ENCODE peak calls at places on chromosomes 5 and 9, in seven cellular contexts. M is fibroblast of the aortic adventitia, E is brain microvascular endothelial cell, N is esophagus squamous epithelium, L is uterus, W is cardiac muscle cell, V is lung. D is an unnamed sample.
A peak's percentile ranks its signal among the peaks of the same experiment; 100 is the strongest.

GRCh38 chr9:93126151-93126781 is 7.8 kb downstream of the NINJ1 start:
- DNase-seq in M (no peak), V (no peak), N (no peak), L (peak; percentile 30), E (no peak), W (no peak), D (no peak)

GRCh38 chr5:11719888-11720481 is 184.3 kb downstream of the CTNND2 start:
- DNase-seq in L (no peak), V (peak; percentile 32), E (peak; percentile 4), W (peak; percentile 77), N (no peak), M (no peak), D (no peak)

GRCh38 chr9:135034106-135034505 is 53.4 kb upstream of the OLFM1 start:
- DNase-seq in W (no peak), V (no peak), L (peak; percentile 4), N (no peak), M (no peak), E (no peak), D (no peak)

GRCh38 chr9:100082786-100083185 is 16.0 kb downstream of the ERP44 start:
- DNase-seq in M (peak; percentile 58), E (no peak), V (no peak), L (no peak), W (no peak), N (no peak), D (no peak)

GRCh38 chr5:98777295-98777694 is 3.8 kb downstream of the RGMB start:
- DNase-seq in W (no peak), E (no peak), V (no peak), M (no peak), L (no peak), N (no peak), D (no peak)

GRCh38 chr9:38412751-38413150 is 11.5 kb downstream of the IGFBPL1 start:
- DNase-seq in W (no peak), L (no peak), E (no peak), V (no peak), M (no peak), N (no peak), D (no peak)

GRCh38 chr5:168430303-168430702 is 56.0 kb upstream of the RARS1 start:
- DNase-seq in W (no peak), L (no peak), E (no peak), N (no peak), V (no peak), M (no peak), D (no peak)

GRCh38 chr9:75780185-75780584 is 110.3 kb upstream of the PCSK5 start:
- DNase-seq in N (no peak), M (no peak), L (no peak), V (no peak), E (no peak), W (no peak), D (no peak)

GRCh38 chr5:34007116-34007674 is 655 bp downstream of the AMACR start:
- DNase-seq in V (no peak), M (peak; percentile 22), W (peak; percentile 20), N (no peak), E (no peak), L (no peak), D (no peak)

GRCh38 chr5:2496126-2496525 is 255.4 kb downstream of the IRX2 start:
- DNase-seq in M (no peak), V (no peak), L (no peak), W (no peak), E (no peak), N (no peak), D (no peak)

GRCh38 chr9:109604036-109604600 is 106.0 kb upstream of the PTPN3 start:
- DNase-seq in M (peak; percentile 3), W (no peak), V (no peak), E (no peak), L (no peak), N (no peak), D (no peak)

GRCh38 chr5:14365831-14366435 is 215.7 kb upstream of the OTULINL start:
- DNase-seq in V (no peak), L (no peak), W (no peak), N (no peak), M (peak; percentile 9), E (no peak), D (no peak)

GRCh38 chr5:171624396-171624795 is 161.2 kb upstream of the SMIM23 start:
- DNase-seq in V (no peak), N (no peak), M (no peak), E (no peak), W (no peak), L (no peak), D (no peak)

GRCh38 chr5:127871448-127872153 is 168.4 kb downstream of the CCDC192 start:
- DNase-seq in M (peak; percentile 69), V (no peak), L (no peak), N (no peak), W (no peak), E (peak; percentile 59), D (no peak)
- H3K4me3 ChIP-seq in M (no peak overlapping the region), V (no peak overlapping the region), L (no peak overlapping the region), N (no peak overlapping the region), W (no peak overlapping the region), E (no peak overlapping the region), D (no peak overlapping the region)

DNA sequence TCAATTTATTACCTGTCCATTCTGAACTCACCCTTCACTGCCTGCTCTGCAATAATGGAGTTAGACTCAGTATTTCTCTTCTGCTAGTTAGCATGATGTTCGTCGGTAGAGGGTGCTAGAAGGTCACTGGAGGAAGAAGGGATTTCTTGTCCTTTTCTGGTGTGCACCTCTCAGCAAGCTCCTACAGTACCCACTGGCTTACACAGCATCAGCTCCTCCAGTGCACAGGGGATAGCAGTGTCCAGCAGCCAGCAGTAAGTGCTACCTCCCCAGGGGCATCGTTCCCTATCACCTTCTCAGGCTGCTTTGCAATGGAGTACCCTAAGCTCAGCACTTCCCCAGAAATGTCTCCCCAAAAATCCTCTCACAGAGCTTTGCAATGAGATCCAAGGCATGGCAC is 45.9 kb upstream of the APC start:
- DNase-seq in N (no peak), L (no peak), W (no peak), E (peak; percentile 11), M (peak; percentile 54), V (no peak), D (no peak)
- TF ChIP-seq CTCF in N (no peak), L (no peak), W (peak; percentile 51), E (peak; percentile 50), M (peak; percentile 38), V (peak; percentile 7), D (peak; percentile 30)

GRCh38 chr5:158874814-158875213 is 224.9 kb downstream of the EBF1 start:
- DNase-seq in M (peak; percentile 27), L (no peak), V (no peak), N (no peak), E (no peak), W (no peak), D (no peak)
- H3K4me3 ChIP-seq in M (peak overlapping the region; percentile 34), L (no peak overlapping the region), V (no peak overlapping the region), N (no peak overlapping the region), E (no peak overlapping the region), W (no peak overlapping the region), D (no peak overlapping the region)

GRCh38 chr9:106286249-106286648 is 576.7 kb upstream of the ZNF462 start:
- DNase-seq in E (no peak), L (no peak), V (no peak), W (peak; percentile 43), N (no peak), M (no peak), D (no peak)
- TF ChIP-seq CTCF in E (peak; percentile 64), L (no peak), V (no peak), W (peak; percentile 31), N (no peak), M (no peak), D (peak; percentile 46)

DNA sequence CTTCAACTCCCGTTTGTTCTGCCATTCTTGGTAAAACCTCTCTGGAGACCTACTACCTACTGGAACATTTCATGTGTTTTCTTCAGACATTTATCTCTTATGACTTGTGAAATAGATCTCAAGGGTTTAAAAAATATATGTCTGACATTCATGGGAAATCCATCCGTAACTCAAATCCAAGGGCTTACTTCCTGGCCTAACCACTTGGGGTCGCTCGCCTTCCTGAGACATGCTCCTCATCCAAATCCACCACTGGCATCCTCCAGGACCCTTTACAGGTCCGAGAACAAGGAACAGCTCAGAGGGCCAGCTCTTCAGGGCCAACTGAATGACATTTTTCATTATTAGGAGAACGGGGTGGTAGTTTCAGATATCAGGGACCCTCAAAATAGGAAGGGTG is 235.1 kb upstream of the TUT7 start:
- DNase-seq in M (no peak), W (no peak), V (no peak), E (no peak), L (no peak), N (no peak), D (no peak)
- H3K4me3 ChIP-seq in M (no peak overlapping the region), W (no peak overlapping the region), V (no peak overlapping the region), E (no peak overlapping the region), L (no peak overlapping the region), N (no peak overlapping the region), D (no peak overlapping the region)

GRCh38 chr5:94649874-94650273 is 31.4 kb downstream of the SLF1 start:
- DNase-seq in E (no peak), M (no peak), V (no peak), L (no peak), W (no peak), N (no peak), D (no peak)
- TF ChIP-seq CTCF in E (no peak), M (no peak), V (no peak), L (no peak), W (no peak), N (no peak), D (no peak)

GRCh38 chr5:108545301-108545700 is 163.4 kb upstream of the FBXL17 start:
- DNase-seq in M (no peak), W (no peak), L (no peak), N (no peak), V (no peak), E (no peak), D (no peak)
- H3K4me3 ChIP-seq in M (no peak overlapping the region), W (no peak overlapping the region), L (no peak overlapping the region), N (no peak overlapping the region), V (no peak overlapping the region), E (no peak overlapping the region), D (no peak overlapping the region)

GRCh38 chr5:88607492-88607891 is 275.5 kb downstream of the MEF2C start:
- DNase-seq in N (no peak), L (no peak), E (no peak), W (no peak), M (no peak), V (no peak), D (no peak)

GRCh38 chr5:88606626-88607025 is 276.4 kb downstream of the MEF2C start:
- DNase-seq in E (no peak), W (no peak), M (no peak), V (no peak), L (no peak), N (no peak), D (no peak)

GRCh38 chr5:88606173-88606572 is 276.8 kb downstream of the MEF2C start:
- DNase-seq in L (no peak), M (no peak), V (no peak), E (no peak), W (no peak), N (no peak), D (no peak)

DNA sequence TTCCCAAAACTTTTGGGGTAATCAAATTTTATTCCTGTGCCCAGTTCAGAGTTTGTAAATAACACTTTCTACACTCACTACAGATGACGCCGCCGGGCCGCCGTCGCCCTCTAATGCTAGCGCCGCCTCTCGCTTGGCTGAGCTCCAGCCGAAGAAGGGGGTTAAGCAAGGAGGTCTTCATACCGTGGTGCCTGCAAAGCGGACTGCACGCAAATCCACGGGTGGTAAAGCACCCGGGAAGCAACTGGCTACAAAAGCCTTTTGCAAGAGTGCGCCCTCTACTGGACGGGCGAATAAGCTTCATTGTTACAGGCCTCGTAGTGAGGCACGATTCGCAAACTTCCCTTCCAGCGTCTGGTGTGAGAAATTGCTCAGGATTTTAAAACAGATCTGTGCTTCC is 280.4 kb downstream of the MEF2C start:
- DNase-seq in M (no peak), W (no peak), L (no peak), N (no peak), V (no peak), E (no peak), D (no peak)
- TF ChIP-seq CTCF in M (no peak), W (no peak), L (no peak), N (no peak), V (no peak), E (peak; percentile 50), D (peak; percentile 49)

D was measured in HFF-Myc.